ENCODE peak calls at places on chromosomes 2 and 18, in six cellular contexts. H, L, S, E, Y and F are unnamed samples.

GRCh38 chr18:34738173-34738894 is 28.2 kb downstream of the DTNA start:
- DNase-seq in S (peak), E (peak), L (no peak), Y (no peak), H (no peak), F (no peak)

GRCh38 chr2:112321375-112322320 is 46.3 kb downstream of the ZC3H6 start:
- DNase-seq in Y (no peak), E (no peak), L (no peak), H (no peak), S (no peak), F (no peak)

GRCh38 chr2:9440058-9440727 is 16.7 kb downstream of the CPSF3 start:
- DNase-seq in S (no peak), Y (no peak), H (no peak), L (no peak), E (peak), F (no peak)

GRCh38 chr18:31041346-31042067 is 1.0 kb downstream of the DSC3 start:
- DNase-seq in H (no peak), Y (no peak), L (no peak), E (no peak), S (no peak), F (no peak)

GRCh38 chr2:43251171-43251731 is 24.8 kb upstream of the ZFP36L2 start:
- DNase-seq in E (peak), H (no peak), S (no peak), Y (no peak), L (no peak), F (no peak)

GRCh38 chr2:127810637-127811396 is at the start of gene WDR33:
- DNase-seq in L (peak), S (peak), E (peak), Y (peak), H (peak), F (peak)

GRCh38 chr2:176428943-176429469 is 159.8 kb downstream of the MTX2 start:
- DNase-seq in S (no peak), L (no peak), E (no peak), H (peak), Y (no peak), F (no peak)

GRCh38 chr2:180707867-180708205 is 272.6 kb upstream of the UBE2E3 start:
- DNase-seq in H (peak), Y (no peak), S (peak), E (peak), L (no peak), F (no peak)

GRCh38 chr18:70998490-70998889 is 709.6 kb downstream of the SOCS6 start:
- DNase-seq in Y (no peak), E (no peak), H (no peak), S (peak), L (no peak), F (no peak)

GRCh38 chr2:119425620-119426395 is 5.8 kb upstream of the TMEM37 start:
- DNase-seq in E (no peak), L (no peak), S (peak), H (no peak), Y (no peak), F (no peak)

GRCh38 chr2:232073031-232073430 is 111.5 kb downstream of the DIS3L2 start:
- DNase-seq in Y (no peak), L (no peak), E (no peak), H (no peak), S (no peak), F (no peak)

GRCh38 chr2:71606244-71606643 is 152.9 kb downstream of the DYSF start:
- DNase-seq in Y (no peak), H (no peak), E (no peak), L (no peak), S (no peak), F (no peak)

GRCh38 chr2:238921681-238922319 is 73.9 kb downstream of the TWIST2 start:
- DNase-seq in S (no peak), L (no peak), Y (no peak), H (no peak), E (no peak), F (no peak)

GRCh38 chr18:43125471-43125870 is 10.0 kb upstream of the RIT2 start:
- DNase-seq in E (no peak), S (no peak), L (no peak), H (no peak), Y (no peak), F (no peak)

GRCh38 chr2:189305291-189305943 is 125.9 kb upstream of the COL5A2 start:
- DNase-seq in S (peak), E (no peak), L (no peak), H (no peak), Y (no peak), F (no peak)

GRCh38 chr18:40868110-40868858 is 1086.8 kb upstream of the PIK3C3 start:
- DNase-seq in E (no peak), H (no peak), Y (no peak), L (no peak), S (peak), F (no peak)

GRCh38 chr18:54608008-54608642 is 17.1 kb downstream of the DYNAP start:
- DNase-seq in S (no peak), L (no peak), Y (no peak), H (peak), E (no peak), F (no peak)

GRCh38 chr2:74573747-74574562 is 19.4 kb downstream of the DOK1 start:
- DNase-seq in Y (no peak), H (peak), S (no peak), L (no peak), E (no peak), F (no peak)

GRCh38 chr18:8616026-8616401 is 6.8 kb downstream of the RAB12 start:
- DNase-seq in H (no peak), L (no peak), S (no peak), E (no peak), Y (no peak), F (no peak)